ENCODE peak calls at places on chromosomes 13 and 19, in six cellular contexts. U is AG04450, M is colonic mucosa, X is cardiac muscle cell, F is brain microvascular endothelial cell, D is body of pancreas. Y is an unnamed sample.
A peak's percentile ranks its signal among the peaks of the same experiment; 100 is the strongest.

GRCh38 chr13:23709521-23709920 is 139.3 kb downstream of the TNFRSF19 start:
- DNase-seq in U (no peak), M (no peak), X (no peak), F (no peak), D (no peak), Y (no peak)

GRCh38 chr19:17235618-17236413 is 9.8 kb downstream of the OCEL1 start:
- DNase-seq in U (peak; percentile 36), M (peak; percentile 68), X (peak; percentile 78), F (peak; percentile 33), D (peak; percentile 72), Y (no peak)

GRCh38 chr13:52980695-52981094 is 47.9 kb upstream of the OLFM4 start:
- DNase-seq in U (no peak), M (no peak), X (no peak), F (no peak), D (no peak), Y (no peak)

GRCh38 chr19:13036366-13036976 is 41.2 kb downstream of the NFIX start:
- DNase-seq in U (no peak), M (peak; percentile 79), X (peak; percentile 73), F (peak; percentile 56), D (peak; percentile 65), Y (peak; percentile 76)

GRCh38 chr13:50715402-50716146 is 127.9 kb downstream of the DLEU7 start:
- DNase-seq in U (no peak), M (peak; percentile 23), X (no peak), F (no peak), D (peak; percentile 71), Y (no peak)

GRCh38 chr19:34217952-34218817 is 36.2 kb upstream of the GARRE1 start:
- DNase-seq in U (peak; percentile 93), M (peak; percentile 45), X (peak; percentile 91), F (peak; percentile 98), D (peak; percentile 44), Y (no peak)

GRCh38 chr13:26867451-26868067 is 107.0 kb upstream of the GPR12 start:
- DNase-seq in U (no peak), M (peak; percentile 19), X (peak; percentile 45), F (peak; percentile 22), D (no peak), Y (no peak)

GRCh38 chr13:19794552-19795143 is 11.9 kb upstream of the PSPC1 start:
- DNase-seq in U (no peak), M (no peak), X (no peak), F (no peak), D (no peak), Y (no peak)

GRCh38 chr13:112928958-112929777 is 39.8 kb upstream of the MCF2L start:
- DNase-seq in U (no peak), M (peak; percentile 70), X (peak; percentile 61), F (peak; percentile 10), D (peak; percentile 60), Y (no peak)

GRCh38 chr13:65803706-65804392 is 1426.3 kb downstream of the PCDH9 start:
- DNase-seq in U (no peak), M (no peak), X (no peak), F (no peak), D (no peak), Y (no peak)

GRCh38 chr13:40113644-40114304 is 458.3 kb downstream of the COG6 start:
- DNase-seq in U (no peak), M (no peak), X (peak; percentile 75), F (no peak), D (peak; percentile 20), Y (no peak)

GRCh38 chr19:13881231-13881691 is 4.3 kb downstream of the NANOS3 start:
- DNase-seq in U (no peak), M (peak; percentile 37), X (peak; percentile 44), F (no peak), D (no peak), Y (no peak)

GRCh38 chr13:47139519-47139918 is 242.7 kb upstream of the HTR2A start:
- DNase-seq in U (no peak), M (no peak), X (no peak), F (no peak), D (no peak), Y (no peak)

GRCh38 chr13:44266305-44266704 is 107.3 kb upstream of the SERP2 start:
- DNase-seq in U (no peak), M (no peak), X (no peak), F (no peak), D (no peak), Y (no peak)

GRCh38 chr13:32851083-32852064 is 164.8 kb upstream of the KL start:
- DNase-seq in U (no peak), M (no peak), X (no peak), F (peak; percentile 27), D (no peak), Y (no peak)

GRCh38 chr19:495440-496332 is 600 bp upstream of the MADCAM1 start:
- DNase-seq in U (no peak), M (no peak), X (peak; percentile 49), F (peak; percentile 11), D (no peak), Y (no peak)

GRCh38 chr19:7515471-7516226 is at the start of gene ZNF358:
- DNase-seq in U (no peak), M (peak; percentile 79), X (peak; percentile 76), F (peak; percentile 31), D (peak; percentile 69), Y (peak; percentile 74)

GRCh38 chr19:9878511-9879196 is 43.5 kb downstream of the PIN1 start:
- DNase-seq in U (no peak), M (no peak), X (peak; percentile 76), F (peak; percentile 49), D (no peak), Y (no peak)

GRCh38 chr13:36332986-36333385 is 13.2 kb downstream of the SPART start:
- DNase-seq in U (no peak), M (no peak), X (peak; percentile 27), F (no peak), D (no peak), Y (no peak)

GRCh38 chr13:43305416-43305815 is 282.0 kb downstream of the DNAJC15 start:
- DNase-seq in U (no peak), M (no peak), X (no peak), F (no peak), D (no peak), Y (no peak)

GRCh38 chr13:53800011-53800410 is 771.4 kb downstream of the OLFM4 start:
- DNase-seq in U (no peak), M (no peak), X (no peak), F (no peak), D (no peak), Y (no peak)

GRCh38 chr19:46296722-46297431 is at the start of gene HIF3A:
- DNase-seq in U (no peak), M (peak; percentile 74), X (peak; percentile 85), F (no peak), D (peak; percentile 63), Y (peak; percentile 75)

GRCh38 chr19:46299004-46299509 is 2.2 kb downstream of the HIF3A start:
- DNase-seq in U (peak; percentile 48), M (peak; percentile 99), X (peak; percentile 97), F (peak; percentile 83), D (peak; percentile 95), Y (peak; percentile 97)

GRCh38 chr19:46299695-46300094 is 2.9 kb downstream of the HIF3A start:
- DNase-seq in U (no peak), M (peak; percentile 44), X (peak; percentile 38), F (no peak), D (no peak), Y (no peak)

GRCh38 chr19:46298477-46299003 is 1.7 kb downstream of the HIF3A start:
- DNase-seq in U (no peak), M (no peak), X (no peak), F (no peak), D (no peak), Y (no peak)

GRCh38 chr19:46297700-46298476 is 1.0 kb downstream of the HIF3A start:
- DNase-seq in U (no peak), M (peak; percentile 65), X (peak; percentile 92), F (no peak), D (peak; percentile 54), Y (peak; percentile 91)
- H3K27me3 ChIP-seq in U (peaks cover 17% of the 10 kb centered on the region), M (no peaks in the 10 kb centered on the region), X (no peaks in the 10 kb centered on the region), F (no peaks in the 10 kb centered on the region), D (no peaks in the 10 kb centered on the region), Y (no peaks in the 10 kb centered on the region)

GRCh38 chr19:40416918-40417713 is 3.9 kb upstream of the PRX start:
- DNase-seq in U (no peak), M (no peak), X (peak; percentile 39), F (no peak), D (peak; percentile 38), Y (peak; percentile 80)
- H3K27ac ChIP-seq in U (no peak overlapping the region), M (peak overlapping the region; percentile 56), X (peak overlapping the region; percentile 67), F (no peak overlapping the region), D (peak overlapping the region; percentile 52), Y (peak overlapping the region; percentile 83)

GRCh38 chr19:50750010-50750409 is 20.3 kb upstream of the GPR32 start:
- DNase-seq in U (no peak), M (no peak), X (no peak), F (no peak), D (no peak), Y (no peak)

GRCh38 chr19:50753879-50754278 is 16.4 kb upstream of the GPR32 start:
- DNase-seq in U (no peak), M (no peak), X (no peak), F (no peak), D (no peak), Y (no peak)

GRCh38 chr19:50745221-50745620 is 22.1 kb downstream of the CLEC11A start:
- DNase-seq in U (no peak), M (no peak), X (no peak), F (no peak), D (no peak), Y (no peak)

GRCh38 chr19:50743537-50743936 is 20.4 kb downstream of the CLEC11A start:
- DNase-seq in U (no peak), M (no peak), X (no peak), F (no peak), D (no peak), Y (no peak)

DNA sequence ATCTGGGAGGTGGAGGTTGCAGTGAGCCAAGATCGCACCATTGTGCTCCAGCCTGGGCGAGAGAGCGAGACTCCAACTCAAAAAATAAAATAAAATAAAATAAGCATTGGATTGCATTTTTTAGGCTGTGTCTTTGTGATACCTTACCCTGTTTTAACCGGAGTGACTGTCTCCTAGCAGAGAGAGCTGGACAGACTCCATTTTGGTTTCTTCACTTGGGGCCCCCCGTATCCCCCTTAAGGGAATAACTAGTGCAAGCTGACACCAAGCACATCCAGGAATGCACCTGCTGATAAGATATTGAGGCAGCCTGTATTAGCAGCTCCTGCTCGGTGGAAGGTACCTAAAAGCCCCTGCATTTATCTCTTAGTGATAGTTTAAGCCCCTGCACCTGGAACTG is 20.8 kb upstream of the GPR32 start:
- DNase-seq in U (no peak), M (no peak), X (no peak), F (no peak), D (no peak), Y (no peak)
- H3K27me3 ChIP-seq in U (peaks cover 4% of the 10 kb centered on the region), M (no peaks in the 10 kb centered on the region), X (no peaks in the 10 kb centered on the region), F (no peaks in the 10 kb centered on the region), D (no peaks in the 10 kb centered on the region), Y (no peaks in the 10 kb centered on the region)

DNA sequence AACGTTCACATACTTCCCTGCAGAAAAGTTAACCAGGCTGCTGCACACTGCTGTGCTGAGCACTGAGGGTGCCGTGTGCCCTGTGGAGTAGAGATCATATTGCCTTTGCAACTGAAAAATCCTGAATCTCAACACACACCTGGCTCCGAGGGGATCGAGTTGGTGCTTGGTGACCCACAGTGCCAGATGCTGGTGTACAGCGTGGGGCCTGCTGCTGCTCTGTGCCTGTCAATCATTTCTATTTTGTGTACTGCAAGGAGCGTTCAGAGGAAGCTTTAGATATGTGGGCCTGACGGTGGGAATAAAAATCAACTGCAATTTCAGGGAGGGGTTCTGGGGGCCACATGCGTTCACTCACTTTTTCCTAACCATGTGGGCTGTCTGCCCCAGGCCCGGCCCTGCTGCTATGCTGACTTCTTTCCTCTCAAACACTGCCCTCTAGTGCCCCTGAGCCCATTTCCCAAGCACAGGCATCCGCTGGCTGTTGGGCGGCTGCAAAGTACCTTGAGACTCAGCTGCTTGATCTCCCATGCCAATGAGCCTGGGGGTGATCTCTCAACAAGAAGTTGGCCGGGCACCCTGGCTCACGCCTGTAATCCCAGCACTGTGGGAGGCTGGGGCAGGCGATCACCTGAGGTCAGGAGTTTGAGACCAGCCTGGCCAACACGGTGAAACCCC is 9.7 kb upstream of the LENG8 start:
- DNase-seq in U (no peak), M (no peak), X (peak; percentile 61), F (peak; percentile 52), D (peak; percentile 95), Y (no peak)
- H3K27ac ChIP-seq in U (no peak overlapping the region), M (no peak overlapping the region), X (no peak overlapping the region), F (no peak overlapping the region), D (peak overlapping the region; percentile 74), Y (no peak overlapping the region)